ENCODE peak calls at places on chromosomes 3 and 15, in six cellular contexts. D is choroid plexus epithelial cell; Z is stimulated activated naive B cell treated with anti-CD40 and anti-IgM and Interleukin-4, amounts not matched to agents 10 μg/mL and 1 μg/mL and 100 μg/mL, for 72 hours; L is HCEC 1CT; X is AML-193; A is stimulated activated CD8-positive, alpha-beta memory T cell treated with anti-CD3 and anti-CD28 coated beads, Interleukin-2, amount 100 ng/mL, for 48 hours. J is an unnamed sample.

GRCh38 chr15:88083828-88084760 is 172.4 kb downstream of the NTRK3 start:
- DNase-seq in Z (no peak), X (no peak), L (no peak), A (no peak), D (no peak), J (peak)

GRCh38 chr15:31125061-31125460 is 23.5 kb upstream of the TRPM1 start:
- DNase-seq in A (no peak), L (no peak), Z (no peak), D (no peak), X (no peak), J (no peak)

GRCh38 chr15:75170711-75171341 is 30.9 kb upstream of the C15orf39 start:
- DNase-seq in A (no peak), L (no peak), X (no peak), Z (no peak), D (no peak), J (no peak)

GRCh38 chr3:162738778-162739177 is 1242.2 kb downstream of the OTOL1 start:
- DNase-seq in A (no peak), D (peak), X (no peak), Z (no peak), L (peak), J (peak)

GRCh38 chr3:197026481-197026866 is 3.1 kb downstream of the MELTF start:
- DNase-seq in L (no peak), A (no peak), D (no peak), X (no peak), Z (no peak), J (no peak)

GRCh38 chr3:149658444-149659172 is 783 bp upstream of the WWTR1 start:
- DNase-seq in Z (peak), L (peak), X (peak), D (peak), A (no peak), J (peak)

GRCh38 chr15:66698971-66699370 is 3.1 kb upstream of the SMAD6 start:
- DNase-seq in A (no peak), D (no peak), X (no peak), L (no peak), Z (no peak), J (no peak)

GRCh38 chr3:150038830-150039229 is 68.1 kb upstream of the PFN2 start:
- DNase-seq in X (no peak), L (no peak), Z (no peak), A (no peak), D (peak), J (no peak)

GRCh38 chr3:177833392-177833791 is 636.1 kb upstream of the TBL1XR1 start:
- DNase-seq in L (no peak), X (no peak), D (no peak), Z (no peak), A (no peak), J (no peak)

GRCh38 chr3:56188201-56188600 is 280.1 kb downstream of the ERC2 start:
- DNase-seq in L (no peak), Z (no peak), D (no peak), A (no peak), X (no peak), J (no peak)

GRCh38 chr3:30263921-30264313 is 342.5 kb upstream of the TGFBR2 start:
- DNase-seq in Z (no peak), D (no peak), X (no peak), A (no peak), L (no peak), J (no peak)

GRCh38 chr3:73745429-73746247 is 120.9 kb upstream of the PDZRN3 start:
- DNase-seq in A (no peak), X (no peak), L (no peak), Z (no peak), D (no peak), J (no peak)

GRCh38 chr3:187743195-187744141 is 1.8 kb downstream of the BCL6 start:
- DNase-seq in L (peak), A (no peak), D (peak), Z (peak), X (peak), J (peak)

GRCh38 chr3:49454457-49454856 is 15.6 kb upstream of the DAG1 start:
- DNase-seq in D (no peak), A (no peak), Z (no peak), X (no peak), L (no peak), J (no peak)